ENCODE peak calls at places on chromosomes 3 and 15, in five cellular contexts. T, U, L, W and V are unnamed samples.

GRCh38 chr15:77860101-77860691 is 217.3 kb downstream of the TBC1D2B start:
- DNase-seq in T (no peak), U (no peak), L (no peak), W (peak), V (no peak)

GRCh38 chr3:32200991-32201758 is 37.3 kb upstream of the CMTM8 start:
- DNase-seq in T (no peak), U (peak), L (no peak), W (peak), V (no peak)

GRCh38 chr15:25619076-25619475 is 180.3 kb upstream of the UBE3A start:
- DNase-seq in T (no peak), U (no peak), L (no peak), W (no peak), V (no peak)

GRCh38 chr3:45693941-45694521 is 4.8 kb downstream of the SACM1L start:
- DNase-seq in T (no peak), U (no peak), L (no peak), W (no peak), V (no peak)

GRCh38 chr15:90201944-90202375 is 830 bp downstream of the SEMA4B start:
- DNase-seq in T (no peak), U (no peak), L (no peak), W (no peak), V (no peak)

GRCh38 chr3:128283429-128283828 is 130.1 kb downstream of the EEFSEC start:
- DNase-seq in T (no peak), U (no peak), L (no peak), W (no peak), V (no peak)

GRCh38 chr15:100910119-100910518 is 9.0 kb upstream of the LRRK1 start:
- DNase-seq in T (no peak), U (no peak), L (no peak), W (no peak), V (no peak)

GRCh38 chr15:62850791-62851291 is 191.7 kb upstream of the TPM1 start:
- DNase-seq in T (no peak), U (no peak), L (no peak), W (no peak), V (no peak)

GRCh38 chr3:134299888-134300206 is 49.2 kb upstream of the RYK start:
- DNase-seq in T (no peak), U (no peak), L (no peak), W (no peak), V (no peak)

GRCh38 chr15:79994651-79995050 is 23.7 kb upstream of the BCL2A1 start:
- DNase-seq in T (no peak), U (peak), L (peak), W (no peak), V (no peak)

GRCh38 chr3:66991478-66991877 is 6.6 kb upstream of the KBTBD8 start:
- DNase-seq in T (no peak), U (peak), L (no peak), W (no peak), V (no peak)

GRCh38 chr15:70632981-70633380 is 130.4 kb downstream of the UACA start:
- DNase-seq in T (no peak), U (no peak), L (no peak), W (no peak), V (no peak)

GRCh38 chr3:30162579-30162978 is 443.8 kb upstream of the TGFBR2 start:
- DNase-seq in T (no peak), U (peak), L (no peak), W (no peak), V (no peak)

GRCh38 chr3:180383332-180384020 is 218.5 kb upstream of the TTC14 start:
- DNase-seq in T (no peak), U (peak), L (no peak), W (no peak), V (no peak)

GRCh38 chr3:161475905-161476304 is 20.7 kb upstream of the OTOL1 start:
- DNase-seq in T (no peak), U (peak), L (no peak), W (no peak), V (no peak)

GRCh38 chr3:62688050-62688449 is 187.2 kb downstream of the CADPS start:
- DNase-seq in T (no peak), U (peak), L (peak), W (no peak), V (no peak)

GRCh38 chr15:36053746-36054145 is 507.8 kb upstream of the DPH6 start:
- DNase-seq in T (no peak), U (no peak), L (no peak), W (no peak), V (no peak)

GRCh38 chr3:27073903-27074302 is 295.3 kb downstream of the NEK10 start:
- DNase-seq in T (no peak), U (no peak), L (no peak), W (no peak), V (no peak)

GRCh38 chr3:150222190-150222548 is 185.9 kb upstream of the TSC22D2 start:
- DNase-seq in T (no peak), U (no peak), L (no peak), W (no peak), V (no peak)

GRCh38 chr3:113747719-113748046 is 848 bp downstream of the ATP6V1A start:
- DNase-seq in T (no peak), U (peak), L (no peak), W (no peak), V (no peak)

GRCh38 chr3:59771760-59772159 is 721.9 kb upstream of the CFAP20DC start:
- DNase-seq in T (no peak), U (peak), L (peak), W (no peak), V (no peak)

GRCh38 chr3:192819001-192819569 is 91.7 kb upstream of the FGF12 start:
- DNase-seq in T (no peak), U (peak), L (peak), W (no peak), V (no peak)

GRCh38 chr15:100778831-100779288 is 100.8 kb upstream of the ALDH1A3 start:
- DNase-seq in T (no peak), U (no peak), L (no peak), W (no peak), V (peak)

GRCh38 chr3:18791752-18792151 is 356.6 kb upstream of the KCNH8 start:
- DNase-seq in T (no peak), U (no peak), L (no peak), W (no peak), V (no peak)

GRCh38 chr3:147518465-147518864 is 109.3 kb downstream of the ZIC1 start:
- DNase-seq in T (no peak), U (peak), L (no peak), W (no peak), V (no peak)

GRCh38 chr15:20341901-20342605 is 199.5 kb downstream of the GOLGA6L6 start:
- DNase-seq in T (no peak), U (no peak), L (no peak), W (peak), V (peak)

GRCh38 chr3:39166932-39167532 is 13.6 kb upstream of the CSRNP1 start:
- DNase-seq in T (peak), U (peak), L (no peak), W (no peak), V (peak)

GRCh38 chr3:61663728-61664492 is 102.5 kb downstream of the PTPRG start:
- DNase-seq in T (no peak), U (peak), L (no peak), W (no peak), V (no peak)

GRCh38 chr3:111454551-111454950 is 87.4 kb upstream of the CD96 start:
- DNase-seq in T (no peak), U (no peak), L (no peak), W (no peak), V (no peak)

GRCh38 chr3:71154846-71155245 is 428.7 kb downstream of the FOXP1 start:
- DNase-seq in T (no peak), U (no peak), L (no peak), W (no peak), V (no peak)

GRCh38 chr3:150699068-150699635 is 4.6 kb downstream of the ERICH6 start:
- DNase-seq in T (no peak), U (peak), L (no peak), W (no peak), V (no peak)

GRCh38 chr15:32657198-32657886 is 15.8 kb downstream of the SCG5 start:
- DNase-seq in T (peak), U (peak), L (no peak), W (no peak), V (no peak)

GRCh38 chr3:172709776-172710708 is 825 bp downstream of the NCEH1 start:
- DNase-seq in T (peak), U (peak), L (no peak), W (peak), V (peak)

GRCh38 chr15:64324513-64324912 is 31.5 kb downstream of the CSNK1G1 start:
- DNase-seq in T (no peak), U (peak), L (no peak), W (no peak), V (no peak)

GRCh38 chr15:40093224-40093842 is 15.3 kb downstream of the BMF start:
- DNase-seq in T (no peak), U (peak), L (no peak), W (no peak), V (no peak)

GRCh38 chr15:49225572-49226281 is 55.7 kb downstream of the GALK2 start:
- DNase-seq in T (no peak), U (peak), L (no peak), W (no peak), V (no peak)

GRCh38 chr3:170740726-170741591 is 129.0 kb downstream of the RPL22L1 start:
- DNase-seq in T (peak), U (peak), L (no peak), W (peak), V (peak)
- H3K4me3 ChIP-seq in T (no peak), U (peak), L (no peak), W (no peak), V (no peak)

DNA sequence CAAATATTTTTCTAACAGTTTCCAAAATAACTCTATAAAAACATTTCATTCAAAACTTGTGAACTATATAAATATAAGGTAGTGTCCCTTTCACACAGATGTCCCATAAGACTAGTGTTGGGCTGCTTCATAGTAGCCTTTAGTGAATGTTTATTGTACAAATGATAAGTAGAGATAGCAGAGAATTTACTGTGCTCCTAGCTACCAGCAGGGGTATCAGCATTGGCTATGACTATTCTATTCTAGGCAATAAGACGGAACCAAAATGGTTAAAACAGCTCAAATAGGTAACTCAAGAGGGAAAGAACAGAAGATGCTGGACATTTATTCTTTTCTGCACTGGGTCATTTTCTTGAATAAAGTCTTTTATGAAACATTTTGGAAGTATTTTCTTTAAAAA is 22.6 kb downstream of the SERPINI2 start:
- DNase-seq in T (no peak), U (no peak), L (no peak), W (no peak), V (no peak)
- TF ChIP-seq CTCF in T (no peak), U (no peak), L (no peak), W (no peak), V (no peak)

DNA sequence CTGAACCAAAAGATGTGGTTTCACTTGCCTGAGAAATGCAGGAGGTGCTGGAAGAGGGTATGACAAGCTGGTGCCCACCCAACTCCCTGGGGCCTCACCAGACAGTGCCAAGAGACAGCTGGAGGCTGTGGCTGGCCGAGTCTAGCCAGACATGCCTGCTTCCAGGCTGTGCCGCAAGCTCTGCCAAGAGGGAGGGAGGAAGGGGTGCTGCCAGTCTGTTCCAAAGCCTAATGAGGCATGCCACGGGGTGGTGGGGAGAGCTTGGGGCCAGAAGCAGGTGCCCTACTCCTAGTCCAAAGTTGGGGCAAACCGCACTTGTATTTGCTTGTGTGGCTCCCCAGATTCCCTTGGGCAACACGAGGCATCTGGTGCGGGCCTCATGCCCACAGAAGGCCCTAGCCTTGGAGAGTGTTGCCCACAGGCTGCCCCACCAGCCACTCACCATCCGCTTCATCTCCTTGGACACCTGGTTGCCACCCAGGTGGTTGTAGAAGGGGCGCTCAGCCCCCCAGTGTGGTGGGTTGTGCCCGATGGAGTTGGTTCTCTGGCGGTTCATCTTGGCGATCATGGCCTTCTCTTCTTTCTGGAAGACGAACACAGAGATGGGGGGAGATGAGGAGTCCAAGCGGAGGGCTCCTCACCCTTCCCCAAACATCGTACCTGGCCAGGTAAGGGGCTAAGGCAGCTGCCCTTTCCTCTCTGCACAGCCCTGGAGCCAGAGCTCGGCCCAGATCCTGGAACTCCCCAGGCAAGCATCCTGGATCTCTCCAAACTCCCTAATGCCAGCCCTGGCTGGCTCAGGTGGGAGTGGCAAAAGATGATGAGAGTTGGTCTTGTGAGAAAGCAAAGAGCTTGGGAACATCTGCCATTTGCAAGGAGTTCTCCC is 123.4 kb downstream of the SEC22A start:
- DNase-seq in T (no peak), U (no peak), L (no peak), W (no peak), V (no peak)
- H3K4me3 ChIP-seq in T (no peak), U (no peak), L (no peak), W (no peak), V (no peak)

GRCh38 chr15:92224843-92225242 is 168.8 kb upstream of the ST8SIA2 start:
- DNase-seq in T (no peak), U (no peak), L (no peak), W (no peak), V (no peak)

GRCh38 chr15:92231461-92231860 is 162.2 kb upstream of the ST8SIA2 start:
- DNase-seq in T (no peak), U (no peak), L (no peak), W (no peak), V (no peak)

GRCh38 chr15:92228830-92229229 is 164.9 kb upstream of the ST8SIA2 start:
- DNase-seq in T (no peak), U (no peak), L (no peak), W (no peak), V (no peak)

DNA sequence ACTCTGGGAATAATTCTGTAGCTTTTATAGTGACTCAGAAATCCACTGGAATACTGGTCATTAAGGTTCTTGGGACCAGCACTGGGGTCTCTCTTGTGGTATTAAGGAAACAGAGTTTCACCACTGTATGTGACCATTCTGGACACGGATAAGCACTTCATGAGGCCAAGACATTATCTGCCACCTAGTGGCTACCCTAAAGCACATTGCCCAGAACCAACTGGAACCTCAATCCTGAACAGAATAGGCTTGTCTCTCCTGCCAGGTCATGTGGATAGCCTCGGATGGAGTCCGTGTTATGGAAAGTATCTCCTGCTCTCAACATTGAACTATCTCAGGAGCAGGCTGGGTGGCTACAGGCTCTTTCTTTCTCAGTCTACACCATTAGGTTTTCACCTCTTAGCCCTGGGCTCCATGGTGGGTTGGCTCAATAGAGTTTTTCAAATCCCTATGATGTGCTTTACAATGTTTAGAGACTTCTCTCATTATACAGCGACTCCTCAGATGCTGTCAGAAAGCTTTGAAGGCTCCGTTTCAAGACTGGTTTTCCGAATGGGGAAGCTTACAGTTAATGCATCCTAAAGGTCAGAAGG is 167.6 kb upstream of the ST8SIA2 start:
- DNase-seq in T (peak), U (peak), L (no peak), W (no peak), V (no peak)
- TF ChIP-seq CTCF in T (no peak), U (peak), L (peak), W (peak), V (no peak)

GRCh38 chr3:43106293-43106628 is 382 bp upstream of the POMGNT2 start:
- DNase-seq in T (no peak), U (no peak), L (no peak), W (no peak), V (no peak)

GRCh38 chr3:43105597-43106292 is at the start of gene POMGNT2:
- DNase-seq in T (peak), U (peak), L (peak), W (peak), V (peak)

GRCh38 chr3:43105224-43105596 is 669 bp downstream of the POMGNT2 start:
- DNase-seq in T (peak), U (no peak), L (no peak), W (peak), V (peak)

GRCh38 chr3:43104039-43104438 is 1.8 kb downstream of the POMGNT2 start:
- DNase-seq in T (no peak), U (no peak), L (no peak), W (no peak), V (no peak)

GRCh38 chr3:43104786-43105185 is 1.1 kb downstream of the POMGNT2 start:
- DNase-seq in T (no peak), U (no peak), L (no peak), W (no peak), V (no peak)
- H3K4me3 ChIP-seq in T (no peak), U (peak), L (peak), W (peak), V (peak)

GRCh38 chr3:17232442-17232841 is 347.7 kb downstream of the PLCL2 start:
- DNase-seq in T (no peak), U (no peak), L (no peak), W (no peak), V (no peak)

GRCh38 chr3:17234382-17234781 is 349.6 kb downstream of the PLCL2 start:
- DNase-seq in T (no peak), U (no peak), L (no peak), W (no peak), V (no peak)

GRCh38 chr3:17235311-17235710 is 350.6 kb downstream of the PLCL2 start:
- DNase-seq in T (no peak), U (no peak), L (no peak), W (no peak), V (no peak)

GRCh38 chr3:17231537-17232261 is 346.9 kb downstream of the PLCL2 start:
- DNase-seq in T (no peak), U (no peak), L (no peak), W (no peak), V (no peak)

DNA sequence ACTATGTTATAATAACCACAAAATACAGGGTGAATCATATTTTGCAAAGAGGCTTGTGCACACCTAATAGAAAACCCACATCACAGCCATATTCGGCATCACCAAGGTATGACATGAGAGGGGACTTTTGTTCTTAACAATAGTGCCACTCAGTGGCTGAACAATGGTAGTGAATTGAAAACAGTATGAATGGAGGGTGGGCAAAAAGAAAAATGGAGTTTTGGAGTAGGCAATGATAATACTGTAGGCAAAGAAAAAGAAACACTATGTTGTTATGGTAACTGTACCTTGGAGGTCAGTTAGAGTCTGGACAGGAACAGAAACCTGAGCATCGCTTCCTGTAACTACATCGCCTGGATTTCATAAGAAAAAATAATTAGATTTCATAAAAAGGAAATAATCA is 348.6 kb downstream of the PLCL2 start:
- DNase-seq in T (peak), U (peak), L (peak), W (no peak), V (no peak)
- TF ChIP-seq CTCF in T (peak), U (peak), L (peak), W (peak), V (peak)

GRCh38 chr3:138938056-138938876 is 8.7 kb downstream of the FOXL2 start:
- DNase-seq in T (no peak), U (no peak), L (no peak), W (no peak), V (no peak)

GRCh38 chr3:138940446-138940845 is 6.5 kb downstream of the FOXL2 start:
- DNase-seq in T (no peak), U (no peak), L (no peak), W (no peak), V (no peak)

GRCh38 chr3:138941259-138941885 is 5.6 kb downstream of the FOXL2 start:
- DNase-seq in T (peak), U (peak), L (no peak), W (no peak), V (no peak)

GRCh38 chr3:138938877-138939562 is 7.9 kb downstream of the FOXL2 start:
- DNase-seq in T (no peak), U (no peak), L (no peak), W (no peak), V (no peak)

DNA sequence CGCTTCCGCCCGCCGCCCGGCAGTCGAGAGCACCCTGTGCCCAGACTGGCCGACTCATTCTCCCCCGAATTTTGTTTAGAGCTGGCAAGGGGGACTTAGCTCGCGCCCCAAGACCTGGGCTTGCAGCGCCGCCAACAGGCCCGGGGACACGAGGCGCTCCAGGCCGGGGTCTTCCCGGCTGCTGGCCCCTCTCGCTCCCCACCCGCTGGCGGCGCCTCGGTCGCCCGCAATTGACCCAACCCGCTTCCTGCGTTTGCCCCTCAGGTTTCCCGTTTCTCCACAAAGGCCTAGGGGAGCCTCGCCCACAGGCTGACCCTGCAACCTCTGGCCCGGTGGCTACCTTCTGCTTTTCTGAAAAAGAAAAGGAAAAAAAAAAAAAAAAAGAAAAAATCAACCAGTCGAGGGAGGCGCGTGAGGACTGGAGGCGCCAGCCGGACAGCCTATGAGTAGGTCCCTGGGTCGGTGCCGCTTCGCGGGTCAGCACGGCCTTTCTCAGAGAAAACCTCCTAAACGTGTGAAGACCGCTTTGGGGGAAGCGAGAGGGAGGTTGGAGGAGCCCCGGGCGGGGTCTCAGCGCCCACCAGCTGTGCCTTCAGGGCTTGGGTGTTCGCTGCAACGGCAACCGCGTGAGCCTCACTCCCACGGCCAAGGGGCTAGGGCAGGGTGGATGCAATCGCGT is 7.2 kb downstream of the FOXL2 start:
- DNase-seq in T (no peak), U (no peak), L (no peak), W (no peak), V (no peak)
- H3K4me3 ChIP-seq in T (no peak), U (no peak), L (no peak), W (no peak), V (peak)